ENCODE peak calls at places on chromosomes 4 and X, in five cellular contexts. R, W, J, F and U are unnamed samples. For H3K4me1, the result is how much of the 10 kb centered on the place peaks cover.

GRCh38 chrX:130084651-130085237 is 25.6 kb downstream of the ELF4 start:
- DNase-seq in R (no peak), W (no peak), J (peak), F (no peak), U (no peak)

GRCh38 chr4:115515379-115516171 is 402.2 kb upstream of the NDST4 start:
- DNase-seq in R (no peak), W (no peak), J (no peak), F (no peak), U (no peak)

GRCh38 chr4:71151054-71151453 is 157.6 kb downstream of the DCK start:
- DNase-seq in R (no peak), W (no peak), J (no peak), F (no peak), U (no peak)

GRCh38 chrX:102978594-102978993 is 41.5 kb downstream of the RAB40AL start:
- DNase-seq in R (no peak), W (no peak), J (no peak), F (no peak), U (no peak)

GRCh38 chr4:87973283-87974169 is 2.0 kb upstream of the SPP1 start:
- DNase-seq in R (no peak), W (no peak), J (peak), F (no peak), U (no peak)

GRCh38 chr4:112330921-112331320 is 33.8 kb downstream of the ALPK1 start:
- DNase-seq in R (no peak), W (no peak), J (no peak), F (no peak), U (no peak)

GRCh38 chrX:154051210-154051810 is 31.6 kb upstream of the IRAK1 start:
- DNase-seq in R (peak), W (peak), J (peak), F (peak), U (peak)

GRCh38 chr4:112519689-112520597 is 4.0 kb upstream of the NEUROG2 start:
- DNase-seq in R (no peak), W (no peak), J (peak), F (no peak), U (no peak)

GRCh38 chr4:103415801-103416200 is 217.7 kb upstream of the CENPE start:
- DNase-seq in R (no peak), W (no peak), J (no peak), F (no peak), U (no peak)

GRCh38 chr4:158856852-158857251 is 88.0 kb downstream of the FNIP2 start:
- DNase-seq in R (no peak), W (no peak), J (peak), F (no peak), U (no peak)

GRCh38 chr4:38091636-38092035 is 131.4 kb downstream of the PTTG2 start:
- DNase-seq in R (no peak), W (no peak), J (no peak), F (no peak), U (no peak)

GRCh38 chr4:57309658-57310057 is 199.5 kb upstream of the IGFBP7 start:
- DNase-seq in R (no peak), W (no peak), J (no peak), F (no peak), U (no peak)

GRCh38 chr4:158316264-158316663 is 106.0 kb downstream of the TMEM144 start:
- DNase-seq in R (no peak), W (no peak), J (no peak), F (no peak), U (no peak)

GRCh38 chr4:13285336-13285735 is 198.8 kb downstream of the RAB28 start:
- DNase-seq in R (no peak), W (no peak), J (no peak), F (no peak), U (no peak)

GRCh38 chrX:51614353-51614752 is 4.4 kb downstream of the CENPVL3 start:
- DNase-seq in R (no peak), W (no peak), J (peak), F (no peak), U (no peak)

GRCh38 chrX:10681167-10681566 is 60.8 kb upstream of the MID1 start:
- DNase-seq in R (no peak), W (no peak), J (no peak), F (no peak), U (no peak)

GRCh38 chr4:1725521-1725920 is 4.2 kb downstream of the TACC3 start:
- DNase-seq in R (no peak), W (no peak), J (no peak), F (no peak), U (no peak)

GRCh38 chr4:88814043-88814617 is 116.5 kb upstream of the NAP1L5 start:
- DNase-seq in R (no peak), W (no peak), J (peak), F (no peak), U (no peak)

GRCh38 chrX:45622538-45622937 is 421.9 kb upstream of the DIPK2B start:
- DNase-seq in R (no peak), W (no peak), J (no peak), F (no peak), U (no peak)

GRCh38 chr4:22672944-22673343 is 19.8 kb upstream of the GBA3 start:
- DNase-seq in R (no peak), W (no peak), J (no peak), F (no peak), U (no peak)

GRCh38 chrX:139058831-139059495 is 347.4 kb upstream of the FGF13 start:
- DNase-seq in R (no peak), W (no peak), J (no peak), F (no peak), U (no peak)

GRCh38 chr4:67928547-67928946 is 34.7 kb downstream of the TMPRSS11A start:
- DNase-seq in R (no peak), W (no peak), J (no peak), F (no peak), U (no peak)

GRCh38 chr4:2742081-2742822 is 13.9 kb downstream of the TNIP2 start:
- DNase-seq in R (no peak), W (no peak), J (no peak), F (no peak), U (no peak)

GRCh38 chrX:136200466-136200865 is 50.7 kb downstream of the MAP7D3 start:
- DNase-seq in R (no peak), W (no peak), J (peak), F (peak), U (no peak)

GRCh38 chr4:54054501-54054900 is 9.9 kb downstream of the CHIC2 start:
- DNase-seq in R (no peak), W (no peak), J (no peak), F (no peak), U (no peak)

GRCh38 chr4:54055494-54055893 is 8.9 kb downstream of the CHIC2 start:
- DNase-seq in R (no peak), W (no peak), J (no peak), F (no peak), U (no peak)

DNA sequence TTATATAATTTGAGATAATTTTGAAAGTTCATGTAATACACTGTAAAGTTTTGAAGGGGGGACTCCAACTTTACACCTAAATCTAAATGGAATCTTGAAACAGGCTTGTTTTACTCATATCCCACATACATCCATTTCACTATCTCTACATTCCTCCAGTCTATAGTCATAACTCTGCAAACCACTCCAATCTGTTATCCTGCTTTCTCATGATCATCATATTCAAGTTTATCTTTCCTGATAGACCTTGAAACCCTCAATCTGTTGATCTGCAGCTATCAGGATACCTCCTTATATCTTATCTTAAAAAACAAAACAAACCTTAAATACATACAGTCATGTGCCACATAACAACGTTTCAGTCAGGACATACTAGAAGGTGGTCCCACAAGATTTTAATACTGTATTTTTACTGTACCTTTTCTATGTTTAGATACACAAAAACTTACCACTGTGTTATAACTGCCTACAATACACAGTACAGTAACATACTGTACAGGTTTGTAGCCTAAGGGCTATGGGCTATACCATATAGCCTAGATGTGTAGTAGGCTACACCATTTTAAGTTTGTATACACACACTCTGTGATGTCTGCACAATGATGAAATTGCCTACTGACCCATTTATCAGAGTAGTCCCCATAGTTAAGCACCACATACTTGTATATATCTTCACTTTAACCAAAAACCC is 14.0 kb downstream of the CHIC2 start:
- DNase-seq in R (no peak), W (no peak), J (no peak), F (no peak), U (no peak)
- H3K27ac ChIP-seq in R (no peak), W (no peak), J (peak), F (no peak), U (no peak)

GRCh38 chr4:183816077-183816476 is 89.0 kb upstream of the STOX2 start:
- DNase-seq in R (no peak), W (no peak), J (no peak), F (no peak), U (no peak)
- H3K4me1 ChIP-seq in R (under half), W (under half), J (under half), F (under half), U (under half)

GRCh38 chr4:8378776-8379175 is 61.7 kb downstream of the ACOX3 start:
- DNase-seq in R (no peak), W (no peak), J (no peak), F (no peak), U (no peak)

GRCh38 chr4:8379281-8379680 is 61.2 kb downstream of the ACOX3 start:
- DNase-seq in R (no peak), W (no peak), J (no peak), F (no peak), U (no peak)

GRCh38 chr4:8378101-8378724 is 62.3 kb downstream of the ACOX3 start:
- DNase-seq in R (no peak), W (no peak), J (no peak), F (no peak), U (no peak)

GRCh38 chr4:8380511-8381415 is 59.8 kb downstream of the ACOX3 start:
- DNase-seq in R (no peak), W (no peak), J (no peak), F (no peak), U (no peak)

DNA sequence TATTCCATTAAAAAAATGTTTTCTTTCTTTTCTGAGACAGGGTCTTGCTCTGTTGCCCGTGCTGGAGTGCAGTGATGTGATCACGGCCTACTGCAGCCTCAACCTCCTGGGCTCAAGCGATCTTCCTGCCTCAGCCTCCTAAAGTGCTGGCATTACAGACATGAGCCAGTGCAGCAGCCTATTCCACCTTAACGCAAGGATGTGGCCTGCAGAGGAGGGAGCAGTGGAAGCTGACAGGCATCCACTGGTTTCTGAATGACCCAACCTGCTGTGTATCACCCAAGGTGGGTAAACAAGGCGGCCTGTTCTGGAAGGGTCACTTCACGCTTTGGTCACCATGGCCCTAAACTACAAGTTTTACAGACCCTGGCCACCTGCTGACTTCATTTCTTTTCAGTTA is 60.8 kb downstream of the ACOX3 start:
- DNase-seq in R (no peak), W (no peak), J (no peak), F (no peak), U (no peak)
- H3K27ac ChIP-seq in R (no peak), W (no peak), J (no peak), F (no peak), U (no peak)

GRCh38 chrX:12981880-12982279 is 7.0 kb downstream of the TMSB4X start:
- DNase-seq in R (no peak), W (no peak), J (no peak), F (peak), U (no peak)
- H3K4me1 ChIP-seq in R (half or more), W (under half), J (under half), F (half or more), U (under half)

GRCh38 chr4:7781361-7781760 is 158.3 kb downstream of the AFAP1 start:
- DNase-seq in R (no peak), W (no peak), J (no peak), F (no peak), U (no peak)

GRCh38 chr4:7779194-7779768 is 160.4 kb downstream of the AFAP1 start:
- DNase-seq in R (no peak), W (no peak), J (no peak), F (no peak), U (no peak)

GRCh38 chr4:7781993-7782392 is 157.7 kb downstream of the AFAP1 start:
- DNase-seq in R (no peak), W (no peak), J (no peak), F (no peak), U (no peak)

GRCh38 chr4:7782783-7783182 is 156.9 kb downstream of the AFAP1 start:
- DNase-seq in R (no peak), W (no peak), J (no peak), F (no peak), U (no peak)

DNA sequence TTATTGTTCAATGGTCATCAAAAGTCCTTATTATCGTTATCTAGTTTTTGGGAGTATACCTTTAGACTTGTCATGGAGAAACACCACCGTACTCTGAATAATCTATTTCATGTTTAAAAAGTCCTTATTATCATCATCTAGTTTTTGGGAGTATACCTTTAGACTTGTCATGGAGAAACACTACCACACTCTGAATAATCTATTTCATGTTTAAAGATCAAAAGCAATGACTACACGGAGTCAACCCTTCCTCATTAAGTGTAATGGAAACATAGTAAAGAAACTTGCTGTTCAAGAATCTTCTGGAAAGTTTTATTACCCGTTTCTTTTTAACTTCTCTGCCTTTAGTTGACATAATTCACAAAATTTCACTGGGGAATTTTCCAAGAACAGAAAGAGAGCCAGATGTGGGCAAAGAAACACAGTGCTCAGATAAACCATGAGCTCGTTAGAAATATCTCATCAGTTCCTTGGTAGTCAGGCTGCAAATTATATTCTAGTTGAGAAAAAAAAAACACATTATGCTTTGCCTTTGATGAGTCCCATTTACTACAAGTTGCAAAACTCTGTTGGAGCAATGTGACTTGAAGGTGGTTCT is 158.8 kb downstream of the AFAP1 start:
- DNase-seq in R (no peak), W (no peak), J (no peak), F (no peak), U (no peak)
- H3K27ac ChIP-seq in R (no peak), W (peak), J (no peak), F (peak), U (peak)